ENCODE peak calls at places on chromosome 11, in six cellular contexts. J is iPS DF 19.7, K is GM23248, W is H54, D is KBM-7, C is MG63. E is an unnamed sample.

GRCh38 chr11:95764267-95764898 is 25.2 kb downstream of the FAM76B start:
- DNase-seq in K (peak), W (no peak), D (peak), C (no peak), J (no peak), E (no peak)

GRCh38 chr11:8389034-8389996 is 125.6 kb upstream of the LMO1 start:
- DNase-seq in J (no peak), W (no peak), K (no peak), D (no peak), C (no peak), E (no peak)

GRCh38 chr11:87628161-87628560 is 547.1 kb downstream of the RAB38 start:
- DNase-seq in K (no peak), C (no peak), D (no peak), W (no peak), J (no peak), E (no peak)

GRCh38 chr11:121932646-121933185 is 183.3 kb downstream of the BLID start:
- DNase-seq in J (no peak), C (no peak), K (peak), D (no peak), W (no peak), E (no peak)

GRCh38 chr11:74330065-74330858 is 18.8 kb upstream of the P4HA3 start:
- DNase-seq in W (peak), J (no peak), K (peak), C (no peak), D (no peak), E (no peak)

GRCh38 chr11:95283653-95284052 is 52.7 kb upstream of the SESN3 start:
- DNase-seq in C (no peak), J (no peak), W (no peak), D (no peak), K (peak), E (no peak)

GRCh38 chr11:12695221-12695794 is 21.1 kb downstream of the TEAD1 start:
- DNase-seq in J (no peak), K (no peak), C (no peak), D (no peak), W (no peak), E (no peak)

GRCh38 chr11:110897035-110897434 is 184.8 kb upstream of the ARHGAP20 start:
- DNase-seq in C (no peak), J (no peak), K (peak), W (no peak), D (no peak), E (no peak)

E was measured in omental fat pad.